ENCODE peak calls at places on chromosome 6, in five cellular contexts. One of them, this sample, is unnamed. For H3K4me1, the result is how much of the 10 kb centered on the place peaks cover.

GRCh38 chr6:152091201-152091600 is 283.7 kb downstream of the ESR1 start:
- DNase-seq in heart right ventricle: no peak
- DNase-seq in hepatocyte: no peak
- DNase-seq in CD4-positive, CD25-positive, alpha-beta regulatory T cell: no peak
- DNase-seq in pancreas: no peak
- DNase-seq in this sample: no peak

GRCh38 chr6:154352898-154353585 is 3.6 kb downstream of the IPCEF1 start:
- DNase-seq in heart right ventricle: no peak
- DNase-seq in hepatocyte: no peak
- DNase-seq in CD4-positive, CD25-positive, alpha-beta regulatory T cell: no peak
- DNase-seq in pancreas: no peak
- DNase-seq in this sample: no peak

GRCh38 chr6:155495011-155495768 is 39.6 kb upstream of the NOX3 start:
- DNase-seq in heart right ventricle: peak
- DNase-seq in hepatocyte: peak
- DNase-seq in CD4-positive, CD25-positive, alpha-beta regulatory T cell: no peak
- DNase-seq in pancreas: no peak
- DNase-seq in this sample: peak

GRCh38 chr6:42010185-42010872 is 40.0 kb upstream of the TAF8 start:
- DNase-seq in heart right ventricle: no peak
- DNase-seq in hepatocyte: no peak
- DNase-seq in CD4-positive, CD25-positive, alpha-beta regulatory T cell: no peak
- DNase-seq in pancreas: no peak
- DNase-seq in this sample: no peak

GRCh38 chr6:15769471-15770088 is 106.8 kb upstream of the DTNBP1 start:
- DNase-seq in heart right ventricle: no peak
- DNase-seq in hepatocyte: no peak
- DNase-seq in CD4-positive, CD25-positive, alpha-beta regulatory T cell: no peak
- DNase-seq in pancreas: no peak
- DNase-seq in this sample: no peak

GRCh38 chr6:40962241-40962640 is 76.8 kb downstream of the UNC5CL start:
- DNase-seq in heart right ventricle: no peak
- DNase-seq in hepatocyte: no peak
- DNase-seq in CD4-positive, CD25-positive, alpha-beta regulatory T cell: no peak
- DNase-seq in pancreas: no peak
- DNase-seq in this sample: no peak

GRCh38 chr6:49497308-49497707 is 2.4 kb upstream of the GLYATL3 start:
- DNase-seq in heart right ventricle: no peak
- DNase-seq in hepatocyte: no peak
- DNase-seq in CD4-positive, CD25-positive, alpha-beta regulatory T cell: no peak
- DNase-seq in pancreas: no peak
- DNase-seq in this sample: no peak

GRCh38 chr6:68634503-68635411 is at the start of gene ADGRB3:
- DNase-seq in heart right ventricle: peak
- DNase-seq in hepatocyte: peak
- DNase-seq in CD4-positive, CD25-positive, alpha-beta regulatory T cell: no peak
- DNase-seq in pancreas: peak
- DNase-seq in this sample: peak

GRCh38 chr6:34656378-34657036 is 40.1 kb downstream of the ILRUN start:
- DNase-seq in heart right ventricle: no peak
- DNase-seq in hepatocyte: peak
- DNase-seq in CD4-positive, CD25-positive, alpha-beta regulatory T cell: no peak
- DNase-seq in pancreas: peak
- DNase-seq in this sample: no peak

GRCh38 chr6:105646391-105646867 is 243.5 kb upstream of the PREP start:
- DNase-seq in heart right ventricle: no peak
- DNase-seq in hepatocyte: no peak
- DNase-seq in CD4-positive, CD25-positive, alpha-beta regulatory T cell: peak
- DNase-seq in pancreas: no peak
- DNase-seq in this sample: no peak

GRCh38 chr6:109626311-109626710 is 64.7 kb downstream of the AK9 start:
- DNase-seq in heart right ventricle: no peak
- DNase-seq in hepatocyte: no peak
- DNase-seq in CD4-positive, CD25-positive, alpha-beta regulatory T cell: no peak
- DNase-seq in pancreas: no peak
- DNase-seq in this sample: no peak

GRCh38 chr6:74366634-74367033 is 670.6 kb downstream of the CD109 start:
- DNase-seq in heart right ventricle: no peak
- DNase-seq in hepatocyte: no peak
- DNase-seq in CD4-positive, CD25-positive, alpha-beta regulatory T cell: no peak
- DNase-seq in pancreas: no peak
- DNase-seq in this sample: no peak

GRCh38 chr6:143079325-143079640 is 18.6 kb downstream of the AIG1 start:
- DNase-seq in heart right ventricle: no peak
- DNase-seq in hepatocyte: no peak
- DNase-seq in CD4-positive, CD25-positive, alpha-beta regulatory T cell: no peak
- DNase-seq in pancreas: no peak
- DNase-seq in this sample: no peak

GRCh38 chr6:57027301-57027700 is 19.2 kb upstream of the KIAA1586 start:
- DNase-seq in heart right ventricle: no peak
- DNase-seq in hepatocyte: no peak
- DNase-seq in CD4-positive, CD25-positive, alpha-beta regulatory T cell: no peak
- DNase-seq in pancreas: no peak
- DNase-seq in this sample: no peak

GRCh38 chr6:113596477-113596876 is 260.7 kb upstream of the MARCKS start:
- DNase-seq in heart right ventricle: no peak
- DNase-seq in hepatocyte: no peak
- DNase-seq in CD4-positive, CD25-positive, alpha-beta regulatory T cell: no peak
- DNase-seq in pancreas: no peak
- DNase-seq in this sample: no peak

GRCh38 chr6:10662742-10663141 is 31.7 kb downstream of the C6orf52 start:
- DNase-seq in heart right ventricle: no peak
- DNase-seq in hepatocyte: no peak
- DNase-seq in CD4-positive, CD25-positive, alpha-beta regulatory T cell: no peak
- DNase-seq in pancreas: no peak
- DNase-seq in this sample: no peak

GRCh38 chr6:152246554-152247337 is 390.4 kb downstream of the SYNE1 start:
- DNase-seq in heart right ventricle: no peak
- DNase-seq in hepatocyte: no peak
- DNase-seq in CD4-positive, CD25-positive, alpha-beta regulatory T cell: no peak
- DNase-seq in pancreas: no peak
- DNase-seq in this sample: no peak

GRCh38 chr6:118705799-118706481 is 54.5 kb upstream of the CEP85L start:
- DNase-seq in heart right ventricle: no peak
- DNase-seq in hepatocyte: no peak
- DNase-seq in CD4-positive, CD25-positive, alpha-beta regulatory T cell: no peak
- DNase-seq in pancreas: no peak
- DNase-seq in this sample: no peak

GRCh38 chr6:42099340-42100028 is 42.9 kb downstream of the C6orf132 start:
- DNase-seq in heart right ventricle: no peak
- DNase-seq in hepatocyte: peak
- DNase-seq in CD4-positive, CD25-positive, alpha-beta regulatory T cell: no peak
- DNase-seq in pancreas: peak
- DNase-seq in this sample: no peak

GRCh38 chr6:135496805-135497411 is 632 bp downstream of the AHI1 start:
- DNase-seq in heart right ventricle: no peak
- DNase-seq in hepatocyte: no peak
- DNase-seq in CD4-positive, CD25-positive, alpha-beta regulatory T cell: no peak
- DNase-seq in pancreas: no peak
- DNase-seq in this sample: no peak

GRCh38 chr6:25389501-25389900 is 110.3 kb downstream of the CARMIL1 start:
- DNase-seq in heart right ventricle: no peak
- DNase-seq in hepatocyte: no peak
- DNase-seq in CD4-positive, CD25-positive, alpha-beta regulatory T cell: no peak
- DNase-seq in pancreas: no peak
- DNase-seq in this sample: no peak

GRCh38 chr6:160035693-160036330 is 66.9 kb downstream of the IGF2R start:
- DNase-seq in heart right ventricle: no peak
- DNase-seq in hepatocyte: no peak
- DNase-seq in CD4-positive, CD25-positive, alpha-beta regulatory T cell: no peak
- DNase-seq in pancreas: no peak
- DNase-seq in this sample: no peak

GRCh38 chr6:160038479-160038878 is 69.6 kb downstream of the IGF2R start:
- DNase-seq in heart right ventricle: no peak
- DNase-seq in hepatocyte: no peak
- DNase-seq in CD4-positive, CD25-positive, alpha-beta regulatory T cell: no peak
- DNase-seq in pancreas: no peak
- DNase-seq in this sample: no peak

GRCh38 chr6:160035241-160035640 is 66.4 kb downstream of the IGF2R start:
- DNase-seq in heart right ventricle: no peak
- DNase-seq in hepatocyte: no peak
- DNase-seq in CD4-positive, CD25-positive, alpha-beta regulatory T cell: no peak
- DNase-seq in pancreas: no peak
- DNase-seq in this sample: no peak

GRCh38 chr6:160036331-160036695 is 67.4 kb downstream of the IGF2R start:
- DNase-seq in heart right ventricle: peak
- DNase-seq in hepatocyte: no peak
- DNase-seq in CD4-positive, CD25-positive, alpha-beta regulatory T cell: no peak
- DNase-seq in pancreas: no peak
- DNase-seq in this sample: no peak

GRCh38 chr6:160036790-160037206 is 67.9 kb downstream of the IGF2R start:
- DNase-seq in heart right ventricle: no peak
- DNase-seq in hepatocyte: no peak
- DNase-seq in CD4-positive, CD25-positive, alpha-beta regulatory T cell: no peak
- DNase-seq in pancreas: no peak
- DNase-seq in this sample: peak
- H3K4me1 ChIP-seq in heart right ventricle: under half
- H3K4me1 ChIP-seq in hepatocyte: under half
- H3K4me1 ChIP-seq in CD4-positive, CD25-positive, alpha-beta regulatory T cell: under half
- H3K4me1 ChIP-seq in pancreas: under half
- H3K4me1 ChIP-seq in this sample: under half

GRCh38 chr6:158763440-158764187 is 55.6 kb downstream of the EZR start:
- DNase-seq in heart right ventricle: no peak
- DNase-seq in hepatocyte: peak
- DNase-seq in CD4-positive, CD25-positive, alpha-beta regulatory T cell: no peak
- DNase-seq in pancreas: no peak
- DNase-seq in this sample: no peak
- H3K4me1 ChIP-seq in heart right ventricle: under half
- H3K4me1 ChIP-seq in hepatocyte: under half
- H3K4me1 ChIP-seq in CD4-positive, CD25-positive, alpha-beta regulatory T cell: under half
- H3K4me1 ChIP-seq in pancreas: under half
- H3K4me1 ChIP-seq in this sample: under half

GRCh38 chr6:161413361-161413771 is 139.5 kb upstream of the AGPAT4 start:
- DNase-seq in heart right ventricle: no peak
- DNase-seq in hepatocyte: no peak
- DNase-seq in CD4-positive, CD25-positive, alpha-beta regulatory T cell: no peak
- DNase-seq in pancreas: no peak
- DNase-seq in this sample: no peak
- H3K4me1 ChIP-seq in heart right ventricle: under half
- H3K4me1 ChIP-seq in hepatocyte: under half
- H3K4me1 ChIP-seq in CD4-positive, CD25-positive, alpha-beta regulatory T cell: under half
- H3K4me1 ChIP-seq in pancreas: under half
- H3K4me1 ChIP-seq in this sample: under half

GRCh38 chr6:165999279-165999678 is 168.4 kb downstream of the TBXT start:
- DNase-seq in heart right ventricle: no peak
- DNase-seq in hepatocyte: no peak
- DNase-seq in CD4-positive, CD25-positive, alpha-beta regulatory T cell: no peak
- DNase-seq in pancreas: no peak
- DNase-seq in this sample: no peak
- H3K4me1 ChIP-seq in heart right ventricle: under half
- H3K4me1 ChIP-seq in hepatocyte: under half
- H3K4me1 ChIP-seq in CD4-positive, CD25-positive, alpha-beta regulatory T cell: under half
- H3K4me1 ChIP-seq in pancreas: under half
- H3K4me1 ChIP-seq in this sample: under half

DNA sequence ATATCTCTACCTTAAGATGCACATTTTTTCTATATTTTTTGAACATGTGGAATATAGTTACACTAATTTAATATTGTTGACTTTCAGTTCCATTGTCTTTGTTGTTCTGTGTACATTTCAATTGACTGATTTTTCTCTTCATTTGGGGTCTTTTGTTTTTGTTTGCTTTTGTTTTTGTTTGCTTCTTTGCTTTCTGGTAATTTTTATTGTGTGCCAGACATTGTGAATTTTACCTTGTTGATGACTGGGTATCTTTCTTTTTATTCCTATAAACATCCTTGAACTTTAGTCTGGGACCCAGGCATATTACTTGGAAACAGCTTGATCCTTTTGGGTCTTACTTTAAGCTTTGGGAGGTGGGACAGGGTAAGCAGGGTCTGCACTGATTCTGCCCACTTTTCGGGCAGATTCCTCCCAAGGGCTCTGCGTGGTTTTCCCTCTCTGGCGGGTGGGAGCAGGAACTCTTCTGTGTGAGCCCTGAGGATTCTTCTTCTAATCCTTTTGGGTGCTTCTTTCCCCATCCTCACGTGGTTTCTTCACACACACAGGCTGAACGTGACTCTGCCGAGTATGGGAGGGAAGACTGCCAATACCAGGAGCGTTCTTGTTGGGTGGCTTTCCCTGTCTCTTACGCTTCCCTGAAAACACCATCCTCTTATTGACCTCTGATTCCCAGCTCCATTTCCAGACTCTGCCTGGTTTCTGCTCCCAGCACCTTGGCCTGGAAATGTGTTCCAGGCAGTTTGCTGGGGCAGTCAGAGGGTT is 200.5 kb downstream of the ARID1B start:
- DNase-seq in heart right ventricle: no peak
- DNase-seq in hepatocyte: no peak
- DNase-seq in CD4-positive, CD25-positive, alpha-beta regulatory T cell: no peak
- DNase-seq in pancreas: no peak
- DNase-seq in this sample: no peak
- H3K4me1 ChIP-seq in heart right ventricle: under half
- H3K4me1 ChIP-seq in hepatocyte: under half
- H3K4me1 ChIP-seq in CD4-positive, CD25-positive, alpha-beta regulatory T cell: under half
- H3K4me1 ChIP-seq in pancreas: under half
- H3K4me1 ChIP-seq in this sample: half or more

GRCh38 chr6:13425971-13426931 is 61.1 kb downstream of the GFOD1 start:
- DNase-seq in heart right ventricle: no peak
- DNase-seq in hepatocyte: no peak
- DNase-seq in CD4-positive, CD25-positive, alpha-beta regulatory T cell: no peak
- DNase-seq in pancreas: no peak
- DNase-seq in this sample: no peak
- H3K4me1 ChIP-seq in heart right ventricle: under half
- H3K4me1 ChIP-seq in hepatocyte: under half
- H3K4me1 ChIP-seq in CD4-positive, CD25-positive, alpha-beta regulatory T cell: under half
- H3K4me1 ChIP-seq in pancreas: under half
- H3K4me1 ChIP-seq in this sample: half or more